ENCODE peak calls at places on chromosome 6, in six cellular contexts. J, M, C, O, A and N are unnamed samples.

GRCh38 chr6:28751514-28751913 is 172.3 kb downstream of the TRIM27 start:
- DNase-seq in J (no peak), M (no peak), A (no peak), O (no peak), C (no peak), N (no peak)

GRCh38 chr6:125486881-125487280 is 185.1 kb upstream of the HDDC2 start:
- DNase-seq in M (no peak), A (no peak), O (no peak), J (no peak), C (no peak), N (no peak)

GRCh38 chr6:97203343-97203742 is 79.7 kb downstream of the MMS22L start:
- DNase-seq in J (no peak), M (no peak), A (no peak), C (no peak), O (no peak), N (no peak)

GRCh38 chr6:108902389-108902792 is 54.2 kb downstream of the ARMC2 start:
- DNase-seq in M (no peak), A (no peak), O (no peak), J (no peak), C (no peak), N (no peak)

GRCh38 chr6:88220493-88220892 is 54.3 kb upstream of the CNR1 start:
- DNase-seq in J (no peak), A (no peak), O (peak), M (no peak), C (no peak), N (no peak)

GRCh38 chr6:84449220-84449619 is 221.8 kb upstream of the CEP162 start:
- DNase-seq in C (no peak), J (no peak), A (no peak), O (no peak), M (no peak), N (no peak)

GRCh38 chr6:28646650-28647049 is 121.0 kb downstream of the GPX5 start:
- DNase-seq in J (no peak), C (no peak), O (no peak), M (no peak), A (no peak), N (no peak)

GRCh38 chr6:157561037-157561790 is 180.2 kb downstream of the ZDHHC14 start:
- DNase-seq in A (no peak), O (no peak), J (no peak), C (no peak), M (no peak), N (peak)

GRCh38 chr6:139545474-139546116 is 171.1 kb upstream of the CITED2 start:
- DNase-seq in J (no peak), M (no peak), A (no peak), O (no peak), C (no peak), N (no peak)

GRCh38 chr6:87904041-87904440 is 143.6 kb upstream of the SPACA1 start:
- DNase-seq in M (no peak), A (no peak), O (no peak), J (no peak), C (no peak), N (no peak)

GRCh38 chr6:10883312-10884244 is 1.7 kb upstream of the GCM2 start:
- DNase-seq in C (no peak), J (no peak), M (no peak), O (no peak), A (no peak), N (no peak)

GRCh38 chr6:157665172-157665571 is 157.9 kb upstream of the SNX9 start:
- DNase-seq in A (no peak), O (no peak), C (no peak), J (no peak), M (no peak), N (no peak)

GRCh38 chr6:148144917-148145521 is 197.6 kb upstream of the SASH1 start:
- DNase-seq in O (peak), J (peak), C (peak), M (peak), A (peak), N (no peak)

GRCh38 chr6:27608916-27609883 is 136.3 kb upstream of the ZNF184 start:
- DNase-seq in C (no peak), M (no peak), J (no peak), A (peak), O (peak), N (no peak)

GRCh38 chr6:13275435-13275989 is 52.8 kb downstream of the TBC1D7 start:
- DNase-seq in M (no peak), C (no peak), A (no peak), J (no peak), O (no peak), N (no peak)

GRCh38 chr6:148559848-148560433 is 186.9 kb upstream of the UST start:
- DNase-seq in M (peak), J (peak), O (peak), C (peak), A (peak), N (peak)

GRCh38 chr6:108848116-108848868 is at the start of gene ARMC2:
- DNase-seq in O (peak), M (peak), J (peak), C (peak), A (peak), N (peak)

GRCh38 chr6:149335924-149336323 is 18.4 kb downstream of the TAB2 start:
- DNase-seq in M (peak), O (no peak), J (no peak), C (no peak), A (peak), N (no peak)